ENCODE peak calls at places on chromosomes 6 and 20, in five cellular contexts. J, C, Z, A and K are unnamed samples.

GRCh38 chr6:5898563-5898962 is 108.2 kb downstream of the NRN1 start:
- DNase-seq in J (no peak), C (no peak), Z (no peak), A (no peak), K (no peak)

GRCh38 chr6:26311012-26311384 is 54.0 kb upstream of the BTN3A2 start:
- DNase-seq in J (peak; percentile 60), C (peak; percentile 59), Z (peak; percentile 82), A (peak; percentile 66), K (peak; percentile 51)

GRCh38 chr6:1015819-1016218 is 296.1 kb upstream of the FOXQ1 start:
- DNase-seq in J (no peak), C (peak; percentile 4), Z (peak; percentile 30), A (peak; percentile 20), K (peak; percentile 5)

GRCh38 chr6:12010635-12011275 is 1.4 kb upstream of the HIVEP1 start:
- DNase-seq in J (no peak), C (peak; percentile 38), Z (peak; percentile 77), A (no peak), K (no peak)

GRCh38 chr20:2746636-2747265 is 53.7 kb downstream of the CPXM1 start:
- DNase-seq in J (no peak), C (no peak), Z (no peak), A (no peak), K (no peak)

GRCh38 chr6:36715469-36715868 is 17.8 kb downstream of the RAB44 start:
- DNase-seq in J (no peak), C (no peak), Z (no peak), A (no peak), K (no peak)

GRCh38 chr20:1933465-1933870 is 38.3 kb downstream of the SIRPA start:
- DNase-seq in J (no peak), C (no peak), Z (peak; percentile 39), A (peak; percentile 80), K (peak; percentile 6)

GRCh38 chr20:2619961-2620595 is 32.4 kb upstream of the NOP56 start:
- DNase-seq in J (no peak), C (no peak), Z (peak; percentile 11), A (peak; percentile 27), K (no peak)

GRCh38 chr6:167791780-167792478 is 34.8 kb upstream of the AFDN start:
- DNase-seq in J (no peak), C (no peak), Z (no peak), A (no peak), K (no peak)

GRCh38 chr6:72850469-72850868 is 228.6 kb downstream of the KCNQ5 start:
- DNase-seq in J (no peak), C (no peak), Z (no peak), A (no peak), K (no peak)

GRCh38 chr6:161354241-161354840 is 80.5 kb upstream of the AGPAT4 start:
- DNase-seq in J (no peak), C (no peak), Z (no peak), A (no peak), K (no peak)

GRCh38 chr6:52514514-52514913 is 62.3 kb downstream of the TRAM2 start:
- DNase-seq in J (no peak), C (peak; percentile 8), Z (peak; percentile 74), A (peak; percentile 83), K (no peak)

GRCh38 chr20:63248835-63249591 is 5.2 kb downstream of the NKAIN4 start:
- DNase-seq in J (no peak), C (no peak), Z (no peak), A (no peak), K (no peak)

GRCh38 chr6:154458565-154459475 is 51.7 kb downstream of the CNKSR3 start:
- DNase-seq in J (no peak), C (no peak), Z (peak; percentile 61), A (peak; percentile 68), K (peak; percentile 35)